ENCODE peak calls at places on chromosome 13, in eight cellular contexts. T is body of pancreas; Q is neural progenitor cell; K is Calu3; E is left ventricle myocardium inferior; D is bronchial epithelial cell; B is AG09319; H is CD4-positive, alpha-beta T cell. C is an unnamed sample.

GRCh38 chr13:94548382-94549240 is 47.3 kb downstream of the TGDS start:
- DNase-seq in T (peak), Q (peak), K (peak), E (peak), D (peak), B (no peak), H (peak), C (no peak)

GRCh38 chr13:111632906-111633305 is 312.5 kb downstream of the TEX29 start:
- DNase-seq in T (no peak), Q (peak), K (no peak), E (no peak), D (no peak), B (no peak), H (no peak), C (no peak)

GRCh38 chr13:36193151-36193855 is 21.1 kb downstream of the SOHLH2 start:
- DNase-seq in T (no peak), Q (no peak), K (no peak), E (no peak), D (peak), B (no peak), H (no peak), C (no peak)

GRCh38 chr13:67048084-67048792 is 181.9 kb downstream of the PCDH9 start:
- DNase-seq in T (peak), Q (peak), K (no peak), E (no peak), D (peak), B (no peak), H (no peak), C (no peak)

GRCh38 chr13:112574476-112575294 is 13.3 kb downstream of the TUBGCP3 start:
- DNase-seq in T (no peak), Q (no peak), K (no peak), E (no peak), D (no peak), B (no peak), H (no peak), C (no peak)

GRCh38 chr13:92833071-92833470 is 393.5 kb upstream of the GPC6 start:
- DNase-seq in T (no peak), Q (no peak), K (no peak), E (no peak), D (peak), B (no peak), H (no peak), C (no peak)

GRCh38 chr13:52411629-52412028 is 5.7 kb upstream of the THSD1 start:
- DNase-seq in T (no peak), Q (no peak), K (peak), E (no peak), D (peak), B (no peak), H (no peak), C (no peak)

GRCh38 chr13:41740479-41740878 is 220.4 kb downstream of the VWA8 start:
- DNase-seq in T (no peak), Q (no peak), K (no peak), E (no peak), D (no peak), B (no peak), H (no peak), C (no peak)

GRCh38 chr13:92460479-92460878 is 766.1 kb upstream of the GPC6 start:
- DNase-seq in T (peak), Q (no peak), K (no peak), E (no peak), D (no peak), B (no peak), H (no peak), C (no peak)

GRCh38 chr13:68816715-68817114 is 1290.9 kb upstream of the ATXN8OS start:
- DNase-seq in T (no peak), Q (no peak), K (no peak), E (no peak), D (no peak), B (no peak), H (no peak), C (no peak)

GRCh38 chr13:80363890-80364503 is 23.1 kb upstream of the SPRY2 start:
- DNase-seq in T (no peak), Q (peak), K (no peak), E (no peak), D (peak), B (no peak), H (no peak), C (no peak)

GRCh38 chr13:98839826-98840769 is 87.6 kb upstream of the SLC15A1 start:
- DNase-seq in T (peak), Q (peak), K (peak), E (peak), D (peak), B (no peak), H (no peak), C (peak)

GRCh38 chr13:21998279-21998678 is 327.4 kb downstream of the FGF9 start:
- DNase-seq in T (no peak), Q (peak), K (no peak), E (no peak), D (no peak), B (no peak), H (no peak), C (no peak)

GRCh38 chr13:51643114-51643881 is 59.0 kb downstream of the WDFY2 start:
- DNase-seq in T (no peak), Q (no peak), K (no peak), E (no peak), D (peak), B (no peak), H (no peak), C (no peak)

GRCh38 chr13:48094404-48094780 is 512 bp downstream of the MED4 start:
- DNase-seq in T (no peak), Q (peak), K (no peak), E (no peak), D (peak), B (no peak), H (no peak), C (no peak)

GRCh38 chr13:74227476-74228158 is 93.4 kb upstream of the KLF12 start:
- DNase-seq in T (no peak), Q (no peak), K (no peak), E (no peak), D (no peak), B (no peak), H (no peak), C (no peak)

GRCh38 chr13:112245959-112246358 is 130.2 kb upstream of the SPACA7 start:
- DNase-seq in T (no peak), Q (no peak), K (no peak), E (no peak), D (no peak), B (no peak), H (no peak), C (no peak)

GRCh38 chr13:30710442-30710841 is 24.9 kb upstream of the ALOX5AP start:
- DNase-seq in T (no peak), Q (no peak), K (no peak), E (no peak), D (no peak), B (no peak), H (no peak), C (no peak)

GRCh38 chr13:24279267-24279666 is 30.1 kb upstream of the C1QTNF9 start:
- DNase-seq in T (no peak), Q (no peak), K (no peak), E (no peak), D (no peak), B (no peak), H (no peak), C (no peak)

GRCh38 chr13:46317120-46317519 is 69.9 kb downstream of the RUBCNL start:
- DNase-seq in T (no peak), Q (no peak), K (no peak), E (no peak), D (no peak), B (no peak), H (no peak), C (no peak)

GRCh38 chr13:80096383-80096782 is 244.5 kb downstream of the SPRY2 start:
- DNase-seq in T (no peak), Q (no peak), K (no peak), E (no peak), D (no peak), B (no peak), H (no peak), C (no peak)

GRCh38 chr13:59261928-59262488 is 901.7 kb downstream of the DIAPH3 start:
- DNase-seq in T (no peak), Q (peak), K (no peak), E (no peak), D (no peak), B (no peak), H (no peak), C (no peak)

GRCh38 chr13:44816701-44817684 is 172.3 kb downstream of the NUFIP1 start:
- DNase-seq in T (no peak), Q (no peak), K (peak), E (no peak), D (peak), B (no peak), H (no peak), C (no peak)

GRCh38 chr13:40639226-40639681 is 27.2 kb downstream of the FOXO1 start:
- DNase-seq in T (no peak), Q (no peak), K (no peak), E (no peak), D (no peak), B (no peak), H (no peak), C (no peak)

GRCh38 chr13:32233062-32233461 is 82.1 kb downstream of the ZAR1L start:
- DNase-seq in T (no peak), Q (no peak), K (no peak), E (no peak), D (no peak), B (no peak), H (no peak), C (no peak)

GRCh38 chr13:77528834-77529500 is 6.5 kb upstream of the SCEL start:
- DNase-seq in T (no peak), Q (no peak), K (no peak), E (no peak), D (no peak), B (no peak), H (no peak), C (no peak)

GRCh38 chr13:99307247-99307646 is at the start of gene GPR183:
- DNase-seq in T (no peak), Q (no peak), K (no peak), E (no peak), D (peak), B (no peak), H (peak), C (no peak)

GRCh38 chr13:111630411-111630810 is 310.0 kb downstream of the TEX29 start:
- DNase-seq in T (peak), Q (peak), K (no peak), E (no peak), D (no peak), B (no peak), H (no peak), C (no peak)

GRCh38 chr13:96650301-96650886 is 343.9 kb downstream of the OXGR1 start:
- DNase-seq in T (no peak), Q (no peak), K (no peak), E (no peak), D (peak), B (no peak), H (no peak), C (no peak)

GRCh38 chr13:112106467-112107141 is 39.7 kb downstream of the SOX1 start:
- DNase-seq in T (no peak), Q (peak), K (no peak), E (no peak), D (no peak), B (no peak), H (no peak), C (no peak)

GRCh38 chr13:41495044-41495443 is 37.7 kb downstream of the RGCC start:
- DNase-seq in T (no peak), Q (peak), K (no peak), E (no peak), D (no peak), B (no peak), H (no peak), C (no peak)

GRCh38 chr13:23805015-23805583 is 84.1 kb downstream of the MIPEP start:
- DNase-seq in T (no peak), Q (no peak), K (no peak), E (no peak), D (no peak), B (no peak), H (no peak), C (no peak)

GRCh38 chr13:111936267-111936925 is 130.6 kb upstream of the SOX1 start:
- DNase-seq in T (peak), Q (no peak), K (no peak), E (no peak), D (no peak), B (no peak), H (no peak), C (no peak)

GRCh38 chr13:99646866-99647592 is 145.8 kb downstream of the TM9SF2 start:
- DNase-seq in T (no peak), Q (no peak), K (no peak), E (no peak), D (no peak), B (no peak), H (no peak), C (no peak)

GRCh38 chr13:21872795-21873194 is 201.9 kb downstream of the FGF9 start:
- DNase-seq in T (no peak), Q (no peak), K (no peak), E (no peak), D (peak), B (no peak), H (no peak), C (no peak)

GRCh38 chr13:91036886-91037285 is 310.6 kb upstream of the MIR17HG start:
- DNase-seq in T (no peak), Q (no peak), K (no peak), E (no peak), D (no peak), B (no peak), H (no peak), C (no peak)

DNA sequence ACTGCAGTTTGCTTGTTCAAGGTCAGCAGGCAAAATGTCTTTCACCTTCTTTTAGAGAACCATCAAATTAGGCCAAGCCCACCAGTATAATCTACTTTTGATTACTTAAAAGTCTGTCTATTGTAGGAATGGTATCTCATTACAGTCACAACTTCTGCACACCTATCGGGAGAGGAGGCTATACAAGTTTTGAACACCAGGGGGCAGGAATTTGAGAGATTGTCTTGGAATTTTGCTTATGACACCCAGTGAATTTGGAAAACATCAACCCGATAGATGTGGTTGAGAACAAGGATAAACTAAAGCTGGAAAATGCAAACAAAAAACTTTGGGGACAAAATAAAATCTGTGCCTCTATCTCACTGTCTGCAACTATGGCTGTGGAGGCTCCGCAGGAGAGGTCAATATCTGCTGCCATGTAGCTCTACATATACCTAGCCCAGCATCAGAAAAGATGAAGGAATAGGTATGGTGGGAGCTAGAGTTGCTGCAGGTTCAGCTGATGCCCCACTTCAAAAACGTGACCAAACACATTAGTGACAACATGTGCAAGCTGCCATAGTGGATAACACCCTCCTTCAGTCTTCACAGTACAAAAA is 1299.2 kb upstream of the SPRY2 start:
- DNase-seq in T (no peak), Q (peak), K (peak), E (no peak), D (peak), B (no peak), H (no peak), C (no peak)
- TF ChIP-seq CTCF in T (peak), Q (peak), K (no peak), E (no peak), D (peak), B (no peak), H (no peak), C (no peak)

GRCh38 chr13:81487151-81487550 is 1146.2 kb upstream of the SPRY2 start:
- DNase-seq in T (peak), Q (peak), K (peak), E (no peak), D (peak), B (no peak), H (no peak), C (no peak)
- TF ChIP-seq CTCF in T (peak), Q (peak), K (no peak), E (no peak), D (peak), B (no peak), H (no peak), C (no peak)

GRCh38 chr13:113742000-113742441 is 17.0 kb upstream of the TMEM255B start:
- DNase-seq in T (peak), Q (peak), K (peak), E (no peak), D (peak), B (no peak), H (no peak), C (no peak)
- TF ChIP-seq CTCF in T (no peak), Q (peak), K (no peak), E (peak), D (no peak), B (no peak), H (no peak), C (no peak)

DNA sequence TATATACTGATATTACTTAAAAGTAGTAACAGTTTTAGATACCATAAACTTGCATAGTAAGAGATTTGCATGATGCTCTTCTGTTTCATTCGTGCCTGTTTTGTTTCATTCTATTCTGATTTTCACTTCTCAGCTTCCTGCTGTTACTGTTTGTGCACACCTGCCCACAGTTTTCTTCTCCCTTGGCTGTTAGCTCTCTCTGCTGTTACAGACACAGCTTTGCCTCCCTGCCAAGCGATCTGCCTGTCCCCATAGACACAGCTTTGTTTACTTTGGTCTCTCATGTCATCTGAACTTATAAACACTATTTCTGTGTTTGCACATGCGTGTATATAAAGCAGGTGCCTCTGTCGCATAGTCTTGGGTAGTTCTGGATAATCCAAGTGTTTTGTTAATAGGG is 21.4 kb upstream of the UPF3A start:
- DNase-seq in T (peak), Q (no peak), K (no peak), E (no peak), D (no peak), B (no peak), H (no peak), C (no peak)
- TF ChIP-seq CTCF in T (no peak), Q (no peak), K (no peak), E (no peak), D (no peak), B (no peak), H (no peak), C (no peak)

GRCh38 chr13:19984430-19985218 is 26.1 kb downstream of the ZMYM2 start:
- DNase-seq in T (no peak), Q (peak), K (no peak), E (no peak), D (peak), B (peak), H (no peak), C (no peak)
- TF ChIP-seq CTCF in T (peak), Q (peak), K (no peak), E (peak), D (peak), B (peak), H (peak), C (no peak)